ENCODE peak calls at places on chromosomes 1 and 21, in six cellular contexts. One of them, this sample, is unnamed.

GRCh38 chr1:226233293-226233692 is 9.8 kb downstream of the MIXL1 start:
- DNase-seq in gastrocnemius medialis: no peak
- DNase-seq in ascending aorta: no peak
- DNase-seq in lower lobe of right lung: no peak
- DNase-seq in transverse colon: peak; percentile 51
- DNase-seq in H1: no peak
- DNase-seq in this sample: no peak

GRCh38 chr1:202858306-202858705 is 30.6 kb downstream of the RABIF start:
- DNase-seq in ascending aorta: peak; percentile 73
- DNase-seq in H1: no peak
- DNase-seq in gastrocnemius medialis: peak; percentile 61
- DNase-seq in lower lobe of right lung: no peak
- DNase-seq in transverse colon: peak; percentile 53
- DNase-seq in this sample: no peak

GRCh38 chr1:238895911-238896310 is 490.5 kb upstream of the CHRM3 start:
- DNase-seq in gastrocnemius medialis: no peak
- DNase-seq in transverse colon: no peak
- DNase-seq in lower lobe of right lung: no peak
- DNase-seq in ascending aorta: no peak
- DNase-seq in H1: no peak
- DNase-seq in this sample: no peak

GRCh38 chr21:27565418-27565817 is 598.5 kb upstream of the ADAMTS5 start:
- DNase-seq in lower lobe of right lung: no peak
- DNase-seq in gastrocnemius medialis: no peak
- DNase-seq in ascending aorta: no peak
- DNase-seq in transverse colon: no peak
- DNase-seq in H1: no peak
- DNase-seq in this sample: no peak

GRCh38 chr1:11216074-11216473 is 26.9 kb downstream of the ANGPTL7 start:
- DNase-seq in gastrocnemius medialis: no peak
- DNase-seq in ascending aorta: no peak
- DNase-seq in transverse colon: no peak
- DNase-seq in lower lobe of right lung: no peak
- DNase-seq in H1: no peak
- DNase-seq in this sample: no peak

GRCh38 chr1:116328671-116329070 is 44.4 kb upstream of the ATP1A1 start:
- DNase-seq in gastrocnemius medialis: no peak
- DNase-seq in transverse colon: no peak
- DNase-seq in lower lobe of right lung: no peak
- DNase-seq in ascending aorta: no peak
- DNase-seq in H1: no peak
- DNase-seq in this sample: no peak

GRCh38 chr1:4702927-4703326 is 48.5 kb downstream of the AJAP1 start:
- DNase-seq in ascending aorta: no peak
- DNase-seq in lower lobe of right lung: no peak
- DNase-seq in H1: no peak
- DNase-seq in gastrocnemius medialis: peak; percentile 5
- DNase-seq in transverse colon: no peak
- DNase-seq in this sample: no peak

GRCh38 chr1:87144546-87144945 is 184.1 kb upstream of the LMO4 start:
- DNase-seq in lower lobe of right lung: no peak
- DNase-seq in transverse colon: no peak
- DNase-seq in H1: no peak
- DNase-seq in ascending aorta: no peak
- DNase-seq in gastrocnemius medialis: no peak
- DNase-seq in this sample: no peak

GRCh38 chr1:115090547-115090946 is 1.2 kb upstream of the TSPAN2 start:
- DNase-seq in ascending aorta: peak; percentile 89
- DNase-seq in gastrocnemius medialis: no peak
- DNase-seq in H1: no peak
- DNase-seq in lower lobe of right lung: no peak
- DNase-seq in transverse colon: no peak
- DNase-seq in this sample: no peak

GRCh38 chr21:34762761-34763160 is 94.0 kb downstream of the CLIC6 start:
- DNase-seq in H1: no peak
- DNase-seq in lower lobe of right lung: no peak
- DNase-seq in ascending aorta: peak; percentile 4
- DNase-seq in transverse colon: no peak
- DNase-seq in gastrocnemius medialis: no peak
- DNase-seq in this sample: no peak

GRCh38 chr1:11180342-11180744 is 8.8 kb upstream of the ANGPTL7 start:
- DNase-seq in ascending aorta: no peak
- DNase-seq in transverse colon: no peak
- DNase-seq in H1: no peak
- DNase-seq in gastrocnemius medialis: no peak
- DNase-seq in lower lobe of right lung: no peak
- DNase-seq in this sample: no peak

GRCh38 chr1:10553124-10553523 is 78.4 kb downstream of the PEX14 start:
- DNase-seq in ascending aorta: no peak
- DNase-seq in H1: peak; percentile 43
- DNase-seq in gastrocnemius medialis: no peak
- DNase-seq in lower lobe of right lung: no peak
- DNase-seq in transverse colon: no peak
- DNase-seq in this sample: no peak

GRCh38 chr1:97108200-97108599 is 386.6 kb downstream of the PTBP2 start:
- DNase-seq in lower lobe of right lung: no peak
- DNase-seq in H1: no peak
- DNase-seq in gastrocnemius medialis: no peak
- DNase-seq in transverse colon: no peak
- DNase-seq in ascending aorta: no peak
- DNase-seq in this sample: no peak

GRCh38 chr21:41137401-41137800 is 30.6 kb upstream of the BACE2 start:
- DNase-seq in transverse colon: no peak
- DNase-seq in gastrocnemius medialis: no peak
- DNase-seq in H1: no peak
- DNase-seq in ascending aorta: no peak
- DNase-seq in lower lobe of right lung: no peak
- DNase-seq in this sample: no peak

GRCh38 chr1:151579436-151580225 is 32.2 kb upstream of the SNX27 start:
- DNase-seq in lower lobe of right lung: no peak
- DNase-seq in ascending aorta: peak; percentile 40
- DNase-seq in H1: no peak
- DNase-seq in gastrocnemius medialis: no peak
- DNase-seq in transverse colon: no peak
- DNase-seq in this sample: no peak

GRCh38 chr1:12147116-12147753 is 19.6 kb upstream of the TNFRSF1B start:
- DNase-seq in transverse colon: no peak
- DNase-seq in ascending aorta: no peak
- DNase-seq in H1: no peak
- DNase-seq in lower lobe of right lung: no peak
- DNase-seq in gastrocnemius medialis: no peak
- DNase-seq in this sample: no peak

GRCh38 chr21:28148400-28149064 is 844.1 kb downstream of the LTN1 start:
- DNase-seq in H1: no peak
- DNase-seq in transverse colon: no peak
- DNase-seq in ascending aorta: no peak
- DNase-seq in gastrocnemius medialis: no peak
- DNase-seq in lower lobe of right lung: no peak
- DNase-seq in this sample: no peak

GRCh38 chr21:33763573-33763881 is 121.2 kb downstream of the ITSN1 start:
- DNase-seq in H1: no peak
- DNase-seq in ascending aorta: no peak
- DNase-seq in gastrocnemius medialis: no peak
- DNase-seq in lower lobe of right lung: no peak
- DNase-seq in transverse colon: no peak
- DNase-seq in this sample: no peak

GRCh38 chr21:33767236-33767635 is 124.9 kb downstream of the ITSN1 start:
- DNase-seq in H1: no peak
- DNase-seq in transverse colon: no peak
- DNase-seq in gastrocnemius medialis: no peak
- DNase-seq in ascending aorta: no peak
- DNase-seq in lower lobe of right lung: no peak
- DNase-seq in this sample: no peak

GRCh38 chr21:33762798-33763572 is 120.7 kb downstream of the ITSN1 start:
- DNase-seq in gastrocnemius medialis: no peak
- DNase-seq in ascending aorta: no peak
- DNase-seq in H1: no peak
- DNase-seq in lower lobe of right lung: no peak
- DNase-seq in transverse colon: no peak
- DNase-seq in this sample: no peak

GRCh38 chr21:33760641-33761103 is 118.4 kb downstream of the ITSN1 start:
- DNase-seq in gastrocnemius medialis: no peak
- DNase-seq in H1: no peak
- DNase-seq in lower lobe of right lung: no peak
- DNase-seq in ascending aorta: no peak
- DNase-seq in transverse colon: no peak
- DNase-seq in this sample: no peak

DNA sequence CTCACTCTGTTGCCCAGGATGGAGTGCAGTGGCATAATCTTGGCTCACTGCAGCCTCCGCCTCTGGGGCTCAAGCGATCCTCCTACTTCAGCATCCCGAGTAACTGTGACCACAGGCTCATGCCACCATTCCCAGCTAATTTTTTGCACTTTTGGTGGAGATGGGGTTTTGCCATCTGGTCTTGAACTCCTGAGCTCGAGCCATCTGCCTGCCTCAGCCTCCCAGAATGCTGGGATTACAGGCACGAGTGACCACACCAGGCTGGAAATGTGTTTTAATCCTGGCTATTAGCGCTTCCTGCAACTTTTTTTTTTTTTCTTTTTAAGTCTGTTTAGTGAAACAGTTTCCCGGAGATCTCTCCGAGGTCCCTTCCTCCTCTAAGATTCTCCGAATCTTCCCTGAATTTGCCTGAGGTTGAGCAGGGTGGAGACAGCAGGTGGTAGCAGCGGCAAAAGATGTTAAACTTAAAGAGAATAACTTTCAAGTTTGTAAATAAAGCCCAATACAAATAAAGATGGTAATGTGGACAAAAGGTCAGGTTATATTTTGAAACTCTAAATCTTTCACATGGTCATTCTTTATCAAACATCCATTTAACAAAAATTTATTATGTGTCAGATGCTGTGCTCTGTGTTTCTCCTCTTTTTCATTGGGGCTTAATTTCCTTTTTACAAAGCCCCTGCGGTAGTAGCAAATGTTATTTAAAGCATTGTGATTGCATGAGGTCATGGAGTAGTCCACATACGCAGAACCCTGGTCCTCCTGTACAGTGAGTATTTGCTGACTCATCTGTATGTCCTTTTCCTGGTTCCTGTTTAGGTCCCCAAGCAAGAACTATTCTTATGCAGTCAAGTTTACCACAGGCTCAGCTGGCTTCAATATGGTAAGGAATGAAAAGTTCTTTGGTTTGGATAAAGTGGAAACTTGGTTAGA is 119.1 kb downstream of the ITSN1 start:
- DNase-seq in H1: no peak
- DNase-seq in transverse colon: no peak
- DNase-seq in gastrocnemius medialis: no peak
- DNase-seq in ascending aorta: peak; percentile 69
- DNase-seq in lower lobe of right lung: no peak
- DNase-seq in this sample: no peak
- H3K36me3 ChIP-seq in H1: no peaks in the 10 kb centered on the region
- H3K36me3 ChIP-seq in transverse colon: no peaks in the 10 kb centered on the region
- H3K36me3 ChIP-seq in gastrocnemius medialis: no peaks in the 10 kb centered on the region
- H3K36me3 ChIP-seq in ascending aorta: peaks cover 9% of the 10 kb centered on the region
- H3K36me3 ChIP-seq in lower lobe of right lung: peaks cover 6% of the 10 kb centered on the region
- H3K36me3 ChIP-seq in this sample: no peaks in the 10 kb centered on the region

GRCh38 chr21:16418663-16419062 is 688.9 kb downstream of the USP25 start:
- DNase-seq in H1: no peak
- DNase-seq in lower lobe of right lung: no peak
- DNase-seq in ascending aorta: no peak
- DNase-seq in transverse colon: no peak
- DNase-seq in gastrocnemius medialis: peak; percentile 6
- DNase-seq in this sample: no peak
- H3K4me3 ChIP-seq in H1: no peak overlapping the region
- H3K4me3 ChIP-seq in lower lobe of right lung: peak overlapping the region; percentile 46
- H3K4me3 ChIP-seq in ascending aorta: peak overlapping the region; percentile 52
- H3K4me3 ChIP-seq in transverse colon: no peak overlapping the region
- H3K4me3 ChIP-seq in gastrocnemius medialis: peak overlapping the region; percentile 60
- H3K4me3 ChIP-seq in this sample: no peak overlapping the region

GRCh38 chr1:212456166-212456528 is 23.4 kb downstream of the NENF start:
- DNase-seq in transverse colon: no peak
- DNase-seq in H1: no peak
- DNase-seq in gastrocnemius medialis: no peak
- DNase-seq in ascending aorta: no peak
- DNase-seq in lower lobe of right lung: no peak
- DNase-seq in this sample: no peak

GRCh38 chr1:212459656-212460055 is 26.9 kb downstream of the NENF start:
- DNase-seq in transverse colon: no peak
- DNase-seq in lower lobe of right lung: no peak
- DNase-seq in H1: no peak
- DNase-seq in ascending aorta: no peak
- DNase-seq in gastrocnemius medialis: no peak
- DNase-seq in this sample: no peak

GRCh38 chr1:212460376-212460775 is 27.7 kb downstream of the NENF start:
- DNase-seq in ascending aorta: no peak
- DNase-seq in H1: no peak
- DNase-seq in gastrocnemius medialis: no peak
- DNase-seq in transverse colon: no peak
- DNase-seq in lower lobe of right lung: no peak
- DNase-seq in this sample: no peak

GRCh38 chr1:212457740-212458338 is 25.1 kb downstream of the NENF start:
- DNase-seq in ascending aorta: no peak
- DNase-seq in H1: peak; percentile 92
- DNase-seq in lower lobe of right lung: no peak
- DNase-seq in gastrocnemius medialis: no peak
- DNase-seq in transverse colon: peak; percentile 52
- DNase-seq in this sample: peak; percentile 46

DNA sequence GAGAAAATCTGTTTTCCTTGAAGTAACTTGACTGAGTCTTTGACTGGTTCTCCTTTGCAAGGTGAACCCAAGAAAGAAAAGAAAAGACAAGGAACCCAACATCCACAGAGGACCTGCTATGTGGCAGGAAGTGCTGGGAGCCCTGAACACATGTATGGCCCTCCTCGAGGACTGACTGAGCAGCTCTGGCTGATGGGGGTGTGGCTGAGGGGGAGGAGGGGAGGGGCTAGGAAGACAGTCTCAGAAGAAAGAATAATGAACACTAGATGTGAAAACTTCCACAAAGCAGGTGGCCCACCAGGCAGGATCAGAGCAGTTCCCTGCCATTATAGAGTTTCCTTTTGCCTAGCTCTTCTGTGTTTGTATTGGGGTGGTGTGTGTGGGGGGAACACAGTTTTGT is 26.1 kb downstream of the NENF start:
- DNase-seq in lower lobe of right lung: no peak
- DNase-seq in ascending aorta: no peak
- DNase-seq in H1: no peak
- DNase-seq in gastrocnemius medialis: no peak
- DNase-seq in transverse colon: no peak
- DNase-seq in this sample: no peak
- H3K27ac ChIP-seq in lower lobe of right lung: no peak overlapping the region
- H3K27ac ChIP-seq in ascending aorta: no peak overlapping the region
- H3K27ac ChIP-seq in H1: no peak overlapping the region
- H3K27ac ChIP-seq in gastrocnemius medialis: no peak overlapping the region
- H3K27ac ChIP-seq in transverse colon: no peak overlapping the region
- H3K27ac ChIP-seq in this sample: no peak overlapping the region

GRCh38 chr21:16215193-16215592 is 485.4 kb downstream of the USP25 start:
- DNase-seq in lower lobe of right lung: no peak
- DNase-seq in gastrocnemius medialis: no peak
- DNase-seq in H1: no peak
- DNase-seq in transverse colon: no peak
- DNase-seq in ascending aorta: no peak
- DNase-seq in this sample: no peak

GRCh38 chr21:16216595-16216994 is 486.8 kb downstream of the USP25 start:
- DNase-seq in lower lobe of right lung: no peak
- DNase-seq in gastrocnemius medialis: no peak
- DNase-seq in ascending aorta: no peak
- DNase-seq in transverse colon: no peak
- DNase-seq in H1: no peak
- DNase-seq in this sample: no peak

GRCh38 chr21:16213518-16213917 is 483.7 kb downstream of the USP25 start:
- DNase-seq in lower lobe of right lung: no peak
- DNase-seq in ascending aorta: no peak
- DNase-seq in gastrocnemius medialis: no peak
- DNase-seq in H1: no peak
- DNase-seq in transverse colon: no peak
- DNase-seq in this sample: no peak

GRCh38 chr21:16218682-16219343 is 489.0 kb downstream of the USP25 start:
- DNase-seq in ascending aorta: no peak
- DNase-seq in gastrocnemius medialis: no peak
- DNase-seq in transverse colon: no peak
- DNase-seq in lower lobe of right lung: no peak
- DNase-seq in H1: no peak
- DNase-seq in this sample: no peak
- H3K36me3 ChIP-seq in ascending aorta: no peaks in the 10 kb centered on the region
- H3K36me3 ChIP-seq in gastrocnemius medialis: no peaks in the 10 kb centered on the region
- H3K36me3 ChIP-seq in transverse colon: no peaks in the 10 kb centered on the region
- H3K36me3 ChIP-seq in lower lobe of right lung: no peaks in the 10 kb centered on the region
- H3K36me3 ChIP-seq in H1: no peaks in the 10 kb centered on the region
- H3K36me3 ChIP-seq in this sample: no peaks in the 10 kb centered on the region

This sample was measured in naive thymus-derived CD4-positive, alpha-beta T cell.